ENCODE peak calls at places on chromosome 16, in six cellular contexts. P, H, W, N, E and I are unnamed samples.

GRCh38 chr16:11333696-11334095 is 11.6 kb upstream of the RMI2 start:
- DNase-seq in P (no peak), H (no peak), W (no peak), E (no peak), N (no peak), I (no peak)

GRCh38 chr16:1340730-1341494 is 7.5 kb downstream of the BAIAP3 start:
- DNase-seq in H (no peak), P (no peak), E (no peak), N (no peak), W (no peak), I (no peak)

GRCh38 chr16:13042291-13042690 is 140.9 kb downstream of the SHISA9 start:
- DNase-seq in P (no peak), H (no peak), E (no peak), N (no peak), W (no peak), I (no peak)

GRCh38 chr16:11610580-11610979 is 23.9 kb upstream of the LITAF start:
- DNase-seq in N (no peak), H (no peak), W (no peak), E (no peak), P (peak; percentile 39), I (peak; percentile 53)

GRCh38 chr16:919658-920631 is 50.8 kb downstream of the LMF1 start:
- DNase-seq in H (no peak), N (no peak), P (no peak), W (no peak), E (no peak), I (no peak)

GRCh38 chr16:12343913-12344312 is 367.4 kb downstream of the SNX29 start:
- DNase-seq in W (no peak), P (no peak), N (no peak), E (no peak), H (no peak), I (no peak)

GRCh38 chr16:11139624-11140375 is 116.2 kb downstream of the SOCS1 start:
- DNase-seq in H (no peak), N (peak; percentile 46), E (no peak), W (peak; percentile 62), P (no peak), I (no peak)

GRCh38 chr16:7304257-7304656 is 28.4 kb upstream of the RBFOX1 start:
- DNase-seq in P (no peak), H (no peak), E (no peak), N (no peak), W (no peak), I (no peak)

GRCh38 chr16:58001781-58002410 is 689 bp downstream of the USB1 start:
- DNase-seq in H (no peak), P (peak; percentile 37), E (no peak), N (no peak), W (peak; percentile 42), I (no peak)

GRCh38 chr16:3454093-3454492 is 10.6 kb downstream of the NAA60 start:
- DNase-seq in W (peak; percentile 45), H (no peak), P (no peak), N (no peak), E (no peak), I (no peak)

GRCh38 chr16:64656471-64656870 is 465.4 kb downstream of the CDH11 start:
- DNase-seq in P (no peak), W (no peak), E (no peak), H (no peak), N (no peak), I (no peak)

GRCh38 chr16:13093676-13094075 is 192.3 kb downstream of the SHISA9 start:
- DNase-seq in W (no peak), P (no peak), H (no peak), E (no peak), N (no peak), I (no peak)

GRCh38 chr16:57071840-57072541 is 20.4 kb upstream of the CPNE2 start:
- DNase-seq in P (no peak), H (no peak), N (peak; percentile 39), E (no peak), W (no peak), I (no peak)

GRCh38 chr16:31460582-31461002 is 1.3 kb downstream of the ARMC5 start:
- DNase-seq in W (peak; percentile 54), H (no peak), N (peak; percentile 52), P (peak; percentile 67), E (no peak), I (peak; percentile 63)

GRCh38 chr16:53061256-53061655 is 6.5 kb downstream of the CHD9 start:
- DNase-seq in H (no peak), E (peak; percentile 60), N (no peak), W (no peak), P (no peak), I (no peak)

GRCh38 chr16:81263470-81264200 is 25.1 kb downstream of the BCO1 start:
- DNase-seq in P (no peak), E (no peak), W (no peak), H (no peak), N (peak; percentile 9), I (no peak)

GRCh38 chr16:52812945-52813556 is 239.6 kb downstream of the CHD9NB start:
- DNase-seq in W (peak; percentile 84), H (peak; percentile 10), N (peak; percentile 5), E (no peak), P (peak; percentile 6), I (no peak)

GRCh38 chr16:74372953-74373846 is 2.9 kb upstream of the NPIPB15 start:
- DNase-seq in W (no peak), H (no peak), E (no peak), N (no peak), P (peak; percentile 7), I (no peak)

GRCh38 chr16:12538667-12539081 is 265.0 kb downstream of the CPPED1 start:
- DNase-seq in N (no peak), P (no peak), H (no peak), E (no peak), W (no peak), I (no peak)

GRCh38 chr16:12064291-12064690 is 87.8 kb downstream of the SNX29 start:
- DNase-seq in P (no peak), E (no peak), W (no peak), H (no peak), N (no peak), I (no peak)

GRCh38 chr16:2031081-2031577 is 4.4 kb downstream of the NHERF2 start:
- DNase-seq in W (no peak), P (no peak), H (no peak), E (no peak), N (peak; percentile 69), I (no peak)

GRCh38 chr16:1990336-1991134 is 765 bp downstream of the SYNGR3 start:
- DNase-seq in N (no peak), E (no peak), H (no peak), W (peak; percentile 34), P (peak; percentile 76), I (no peak)

GRCh38 chr16:31869511-31870201 is 4.0 kb upstream of the ZNF267 start:
- DNase-seq in N (peak; percentile 97), W (no peak), E (peak; percentile 63), H (no peak), P (peak; percentile 21), I (peak; percentile 91)

GRCh38 chr16:1793578-1794220 is at the start of gene IGFALS:
- DNase-seq in N (no peak), P (no peak), H (no peak), E (no peak), W (no peak), I (no peak)

GRCh38 chr16:14131774-14132695 is 60.9 kb downstream of the MRTFB start:
- DNase-seq in W (peak; percentile 79), H (no peak), N (no peak), P (no peak), E (no peak), I (no peak)

GRCh38 chr16:56281256-56281805 is 90.0 kb downstream of the GNAO1 start:
- DNase-seq in H (peak; percentile 36), E (no peak), W (peak; percentile 24), N (no peak), P (peak; percentile 49), I (peak; percentile 26)

GRCh38 chr16:24879684-24880083 is 33.9 kb downstream of the SLC5A11 start:
- DNase-seq in H (no peak), W (no peak), P (no peak), E (no peak), N (no peak), I (no peak)

GRCh38 chr16:24871891-24872290 is 26.1 kb downstream of the SLC5A11 start:
- DNase-seq in H (no peak), N (no peak), E (no peak), W (no peak), P (no peak), I (no peak)

GRCh38 chr16:24873028-24873427 is 27.3 kb downstream of the SLC5A11 start:
- DNase-seq in P (no peak), H (no peak), W (no peak), N (no peak), E (no peak), I (no peak)

GRCh38 chr16:24875466-24875865 is 29.7 kb downstream of the SLC5A11 start:
- DNase-seq in E (no peak), H (no peak), N (no peak), P (no peak), W (no peak), I (no peak)

GRCh38 chr16:24876231-24876630 is 30.5 kb downstream of the SLC5A11 start:
- DNase-seq in E (no peak), W (no peak), N (no peak), H (no peak), P (no peak), I (no peak)
- TF ChIP-seq MYC in E (no peak), W (no peak), N (no peak), H (no peak), P (no peak), I (no peak)

DNA sequence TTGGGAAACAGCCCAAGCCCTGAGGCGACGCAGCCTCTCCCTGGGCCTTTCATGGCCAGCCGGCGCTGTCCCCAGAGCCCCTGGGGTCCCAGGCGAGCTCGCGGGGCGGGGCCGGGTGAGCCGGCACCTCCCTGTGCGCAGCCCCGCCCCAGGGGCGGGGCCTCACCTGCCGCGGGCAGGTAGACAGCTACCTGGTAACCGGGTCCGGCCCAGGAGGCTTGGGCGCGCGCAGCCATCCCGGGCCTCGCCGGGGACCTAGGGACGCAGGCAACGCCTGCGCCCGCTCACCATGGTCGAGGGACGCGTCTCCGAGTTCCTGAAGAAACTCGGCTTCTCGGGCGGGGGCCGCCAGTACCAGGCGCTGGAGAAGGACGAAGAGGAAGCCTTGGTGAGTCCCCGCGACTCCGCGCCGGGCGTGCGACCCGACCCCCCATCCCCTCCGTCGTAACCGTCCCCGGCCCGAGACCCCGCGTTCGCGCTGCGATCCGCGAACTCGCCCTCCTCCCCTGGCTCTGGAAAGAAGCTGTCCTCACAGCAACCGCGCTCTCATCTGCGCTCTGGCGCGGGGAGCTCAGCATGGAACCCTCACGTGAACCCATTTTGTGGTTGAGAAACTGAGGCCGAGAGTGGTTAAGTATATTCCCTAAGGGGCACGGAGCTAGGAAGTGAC is at the start of gene ATP2C2:
- DNase-seq in W (no peak), P (no peak), H (no peak), E (no peak), N (no peak), I (no peak)
- TF ChIP-seq POLR2A in W (no peak), P (no peak), H (no peak), E (no peak), N (no peak), I (no peak)

GRCh38 chr16:67990018-67990386 is 9.3 kb downstream of the DPEP2 start:
- DNase-seq in E (no peak), N (no peak), P (no peak), H (no peak), W (no peak), I (no peak)
- TF ChIP-seq CTCF in E (no peak), N (no peak), P (peak; percentile 37), H (no peak), W (peak; percentile 72), I (no peak)

DNA sequence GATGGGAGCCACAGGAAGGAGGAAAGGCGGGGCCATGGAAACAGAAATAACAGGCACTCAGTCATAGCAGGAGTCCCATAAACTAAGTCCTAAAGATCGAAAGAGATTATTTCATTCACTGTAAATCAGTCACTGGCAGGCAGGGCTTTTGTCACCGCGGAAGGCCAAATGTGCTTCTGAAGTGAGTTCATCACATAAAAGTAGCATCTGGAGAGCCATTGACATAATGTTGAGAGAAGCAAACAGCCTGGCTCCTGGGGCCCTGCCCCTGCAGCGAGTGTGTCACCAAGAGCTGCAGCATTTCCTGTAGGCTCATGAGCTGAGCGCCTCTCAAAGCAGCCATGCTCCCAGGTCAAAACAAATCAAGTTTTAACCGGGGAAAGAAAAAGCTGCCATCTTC is 476.2 kb downstream of the HAPSTR1 start:
- DNase-seq in H (no peak), E (no peak), P (no peak), N (no peak), W (no peak), I (no peak)
- TF ChIP-seq MYC in H (no peak), E (no peak), P (no peak), N (no peak), W (no peak), I (no peak)